ENCODE peak calls at places on chromosomes 7 and 10, in nine cellular contexts. One of them, this sample, is unnamed.

GRCh38 chr10:29535778-29536459 is 98.9 kb downstream of the SVIL start:
- DNase-seq in testis: no peak
- DNase-seq in D341Med: no peak
- DNase-seq in T-helper 2 cell: no peak
- DNase-seq in hippocampal formation: no peak
- DNase-seq in ascending aorta: no peak
- DNase-seq in caudate nucleus: no peak
- DNase-seq in fibroblast of lung: peak; percentile 48
- DNase-seq in prostate gland: no peak
- DNase-seq in this sample: no peak

GRCh38 chr7:9516672-9517071 is 1083.3 kb downstream of the NXPH1 start:
- DNase-seq in T-helper 2 cell: no peak
- DNase-seq in prostate gland: no peak
- DNase-seq in hippocampal formation: no peak
- DNase-seq in caudate nucleus: no peak
- DNase-seq in fibroblast of lung: no peak
- DNase-seq in D341Med: no peak
- DNase-seq in ascending aorta: no peak
- DNase-seq in testis: no peak
- DNase-seq in this sample: no peak

GRCh38 chr7:151380199-151381082 is 29.4 kb downstream of the WDR86 start:
- DNase-seq in prostate gland: no peak
- DNase-seq in fibroblast of lung: no peak
- DNase-seq in hippocampal formation: no peak
- DNase-seq in caudate nucleus: no peak
- DNase-seq in testis: no peak
- DNase-seq in D341Med: peak; percentile 35
- DNase-seq in ascending aorta: no peak
- DNase-seq in T-helper 2 cell: no peak
- DNase-seq in this sample: no peak

GRCh38 chr7:16826061-16826460 is 21.3 kb upstream of the AGR2 start:
- DNase-seq in hippocampal formation: no peak
- DNase-seq in caudate nucleus: no peak
- DNase-seq in prostate gland: no peak
- DNase-seq in ascending aorta: no peak
- DNase-seq in fibroblast of lung: no peak
- DNase-seq in testis: no peak
- DNase-seq in D341Med: no peak
- DNase-seq in T-helper 2 cell: no peak
- DNase-seq in this sample: no peak

GRCh38 chr7:155729847-155730246 is 82.4 kb downstream of the SHH start:
- DNase-seq in ascending aorta: no peak
- DNase-seq in T-helper 2 cell: no peak
- DNase-seq in testis: no peak
- DNase-seq in prostate gland: peak; percentile 70
- DNase-seq in caudate nucleus: no peak
- DNase-seq in hippocampal formation: no peak
- DNase-seq in fibroblast of lung: peak; percentile 73
- DNase-seq in D341Med: no peak
- DNase-seq in this sample: no peak

GRCh38 chr10:132689721-132690360 is 96.1 kb downstream of the NKX6-2 start:
- DNase-seq in T-helper 2 cell: no peak
- DNase-seq in testis: no peak
- DNase-seq in ascending aorta: peak; percentile 39
- DNase-seq in fibroblast of lung: no peak
- DNase-seq in caudate nucleus: no peak
- DNase-seq in prostate gland: no peak
- DNase-seq in hippocampal formation: no peak
- DNase-seq in D341Med: no peak
- DNase-seq in this sample: no peak

GRCh38 chr10:14953452-14954000 is 370 bp downstream of the DCLRE1C start:
- DNase-seq in fibroblast of lung: peak; percentile 73
- DNase-seq in prostate gland: peak; percentile 11
- DNase-seq in D341Med: no peak
- DNase-seq in testis: peak; percentile 59
- DNase-seq in caudate nucleus: no peak
- DNase-seq in ascending aorta: peak; percentile 84
- DNase-seq in hippocampal formation: no peak
- DNase-seq in T-helper 2 cell: no peak
- DNase-seq in this sample: no peak

GRCh38 chr7:1700536-1701333 is 30.7 kb downstream of the ELFN1 start:
- DNase-seq in caudate nucleus: no peak
- DNase-seq in ascending aorta: peak; percentile 15
- DNase-seq in T-helper 2 cell: no peak
- DNase-seq in testis: peak; percentile 8
- DNase-seq in hippocampal formation: no peak
- DNase-seq in D341Med: peak; percentile 12
- DNase-seq in prostate gland: no peak
- DNase-seq in fibroblast of lung: no peak
- DNase-seq in this sample: no peak

GRCh38 chr10:100826983-100827818 is 81.8 kb downstream of the PAX2 start:
- DNase-seq in T-helper 2 cell: no peak
- DNase-seq in hippocampal formation: no peak
- DNase-seq in caudate nucleus: no peak
- DNase-seq in ascending aorta: peak; percentile 60
- DNase-seq in testis: peak; percentile 55
- DNase-seq in D341Med: peak; percentile 61
- DNase-seq in fibroblast of lung: no peak
- DNase-seq in prostate gland: no peak
- DNase-seq in this sample: peak; percentile 26

GRCh38 chr7:81527651-81528050 is 242.2 kb downstream of the HGF start:
- DNase-seq in hippocampal formation: no peak
- DNase-seq in testis: no peak
- DNase-seq in T-helper 2 cell: no peak
- DNase-seq in prostate gland: no peak
- DNase-seq in fibroblast of lung: no peak
- DNase-seq in D341Med: no peak
- DNase-seq in ascending aorta: no peak
- DNase-seq in caudate nucleus: no peak
- DNase-seq in this sample: no peak